ENCODE peak calls at places on chromosomes 3 and 15, in six cellular contexts. Y, G, T, C, D and R are unnamed samples.

GRCh38 chr15:84661001-84661400 is 3.0 kb upstream of the NMB start:
- DNase-seq in C (no peak), D (no peak), Y (no peak), T (no peak), G (no peak), R (no peak)

GRCh38 chr3:157981819-157982218 is 124.4 kb downstream of the SHOX2 start:
- DNase-seq in Y (no peak), T (no peak), C (no peak), D (no peak), G (no peak), R (no peak)

GRCh38 chr3:120497813-120498212 is 47.0 kb upstream of the FSTL1 start:
- DNase-seq in D (no peak), T (no peak), G (peak; percentile 27), Y (no peak), C (peak; percentile 55), R (no peak)

GRCh38 chr3:61877359-61877770 is 316.0 kb downstream of the PTPRG start:
- DNase-seq in G (no peak), T (no peak), Y (no peak), C (peak; percentile 26), D (no peak), R (peak; percentile 23)

GRCh38 chr15:38029741-38030140 is 95.3 kb downstream of the TMCO5A start:
- DNase-seq in G (peak; percentile 86), C (peak; percentile 54), D (no peak), Y (no peak), T (no peak), R (no peak)

GRCh38 chr3:36993326-36994283 is at the start of gene MLH1:
- DNase-seq in G (peak; percentile 100), Y (peak; percentile 100), T (peak; percentile 95), D (peak; percentile 100), C (peak; percentile 100), R (peak; percentile 100)

GRCh38 chr15:64284037-64284436 is 71.9 kb downstream of the CSNK1G1 start:
- DNase-seq in D (no peak), Y (no peak), C (peak; percentile 69), G (peak; percentile 68), T (no peak), R (peak; percentile 14)

GRCh38 chr3:61134532-61134931 is 116.7 kb downstream of the FHIT start:
- DNase-seq in T (no peak), G (no peak), C (no peak), Y (no peak), D (no peak), R (no peak)

GRCh38 chr15:82643992-82644391 is 3.2 kb downstream of the CPEB1 start:
- DNase-seq in D (no peak), C (no peak), T (no peak), Y (no peak), G (no peak), R (no peak)

GRCh38 chr3:102005551-102005950 is 156.2 kb downstream of the NFKBIZ start:
- DNase-seq in G (no peak), D (no peak), C (no peak), Y (no peak), T (no peak), R (no peak)

GRCh38 chr3:107025961-107026360 is 351.3 kb upstream of the CCDC54 start:
- DNase-seq in Y (no peak), G (no peak), T (no peak), D (no peak), C (no peak), R (no peak)

GRCh38 chr3:41338276-41338675 is 139.0 kb downstream of the CTNNB1 start:
- DNase-seq in Y (no peak), D (no peak), C (peak; percentile 44), T (no peak), G (peak; percentile 30), R (no peak)

GRCh38 chr3:12328132-12328915 is 39.5 kb downstream of the PPARG start:
- DNase-seq in Y (no peak), G (no peak), T (no peak), C (no peak), D (no peak), R (no peak)

GRCh38 chr3:69787436-69788168 is 48.3 kb downstream of the MITF start:
- DNase-seq in D (no peak), C (peak; percentile 75), T (no peak), G (peak; percentile 83), Y (no peak), R (peak; percentile 43)

GRCh38 chr15:100170280-100170654 is 171.5 kb downstream of the ADAMTS17 start:
- DNase-seq in Y (no peak), T (no peak), G (no peak), C (no peak), D (no peak), R (no peak)

GRCh38 chr3:17233398-17233800 is 348.6 kb downstream of the PLCL2 start:
- DNase-seq in D (no peak), T (no peak), G (peak; percentile 67), Y (no peak), C (peak; percentile 82), R (peak; percentile 20)

GRCh38 chr15:74653426-74654082 is 37.9 kb downstream of the CLK3 start:
- DNase-seq in Y (no peak), D (peak; percentile 63), G (peak; percentile 59), T (no peak), C (peak; percentile 78), R (peak; percentile 41)

GRCh38 chr15:101429191-101429590 is 60.3 kb downstream of the PCSK6 start:
- DNase-seq in T (no peak), C (no peak), D (no peak), Y (no peak), G (no peak), R (no peak)

GRCh38 chr3:156217674-156218352 is 97.4 kb downstream of the KCNAB1 start:
- DNase-seq in G (peak; percentile 36), D (no peak), Y (no peak), T (no peak), C (peak; percentile 67), R (no peak)

GRCh38 chr3:94423566-94423965 is 360.7 kb downstream of the NSUN3 start:
- DNase-seq in D (peak; percentile 23), T (no peak), G (peak; percentile 85), Y (no peak), C (peak; percentile 62), R (no peak)

GRCh38 chr3:156711113-156711512 is 36.7 kb downstream of the TIPARP start:
- DNase-seq in T (no peak), Y (no peak), G (no peak), D (no peak), C (no peak), R (no peak)

GRCh38 chr15:64464271-64465005 is 4.1 kb downstream of the ZNF609 start:
- DNase-seq in G (peak; percentile 56), D (no peak), Y (no peak), T (no peak), C (no peak), R (no peak)

GRCh38 chr3:152095472-152095871 is 173.3 kb upstream of the MBNL1 start:
- DNase-seq in G (no peak), C (no peak), Y (no peak), T (no peak), D (peak; percentile 8), R (no peak)

GRCh38 chr3:42371776-42372175 is 38.6 kb downstream of the LYZL4 start:
- DNase-seq in T (no peak), C (no peak), Y (peak; percentile 67), D (no peak), G (no peak), R (no peak)

GRCh38 chr3:30495172-30496124 is 111.0 kb upstream of the TGFBR2 start:
- DNase-seq in D (no peak), G (no peak), C (peak; percentile 39), Y (no peak), T (no peak), R (no peak)

GRCh38 chr3:23113455-23114171 is 89.5 kb upstream of the UBE2E2 start:
- DNase-seq in C (peak; percentile 92), Y (no peak), D (peak; percentile 25), T (no peak), G (peak; percentile 13), R (peak; percentile 39)

GRCh38 chr15:88179562-88179961 is 77.0 kb downstream of the NTRK3 start:
- DNase-seq in T (no peak), D (no peak), G (no peak), Y (no peak), C (no peak), R (no peak)

GRCh38 chr3:189748046-189748445 is 116.9 kb downstream of the TP63 start:
- DNase-seq in G (no peak), C (no peak), D (no peak), Y (no peak), T (no peak), R (no peak)

GRCh38 chr15:62390793-62391543 is 225.9 kb upstream of the C2CD4B start:
- DNase-seq in C (peak; percentile 60), T (peak; percentile 65), Y (no peak), D (no peak), G (peak; percentile 36), R (no peak)

GRCh38 chr3:99551520-99551919 is 86.9 kb upstream of the COL8A1 start:
- DNase-seq in C (no peak), G (no peak), T (no peak), Y (no peak), D (no peak), R (no peak)
- TF ChIP-seq CTCF in C (peak; percentile 14), G (no peak), T (no peak), Y (no peak), D (peak; percentile 6), R (peak; percentile 9)

GRCh38 chr15:77507151-77507847 is 86.6 kb downstream of the HMG20A start:
- DNase-seq in D (no peak), Y (peak; percentile 75), G (no peak), C (peak; percentile 81), T (peak; percentile 76), R (no peak)
- H3K4me3 ChIP-seq in D (no peak overlapping the region), Y (peak overlapping the region; percentile 39), G (no peak overlapping the region), C (no peak overlapping the region), T (no peak overlapping the region), R (no peak overlapping the region)

GRCh38 chr3:126474498-126475410 is 937 bp downstream of the ZXDC start:
- DNase-seq in C (peak; percentile 56), Y (peak; percentile 38), T (peak; percentile 69), D (no peak), G (peak; percentile 35), R (no peak)
- TF ChIP-seq CTCF in C (peak; percentile 6), Y (peak; percentile 25), T (no peak), D (no peak), G (no peak), R (peak; percentile 7)

GRCh38 chr15:40769310-40770146 is at the start of gene C15orf62:
- DNase-seq in T (peak; percentile 75), Y (peak; percentile 84), G (peak; percentile 31), D (no peak), C (peak; percentile 25), R (no peak)
- H3K4me3 ChIP-seq in T (no peak within 1 kb of the TSS), Y (peak within 1 kb of the TSS; percentile 58), G (no peak within 1 kb of the TSS), D (no peak within 1 kb of the TSS), C (no peak within 1 kb of the TSS), R (no peak within 1 kb of the TSS)

DNA sequence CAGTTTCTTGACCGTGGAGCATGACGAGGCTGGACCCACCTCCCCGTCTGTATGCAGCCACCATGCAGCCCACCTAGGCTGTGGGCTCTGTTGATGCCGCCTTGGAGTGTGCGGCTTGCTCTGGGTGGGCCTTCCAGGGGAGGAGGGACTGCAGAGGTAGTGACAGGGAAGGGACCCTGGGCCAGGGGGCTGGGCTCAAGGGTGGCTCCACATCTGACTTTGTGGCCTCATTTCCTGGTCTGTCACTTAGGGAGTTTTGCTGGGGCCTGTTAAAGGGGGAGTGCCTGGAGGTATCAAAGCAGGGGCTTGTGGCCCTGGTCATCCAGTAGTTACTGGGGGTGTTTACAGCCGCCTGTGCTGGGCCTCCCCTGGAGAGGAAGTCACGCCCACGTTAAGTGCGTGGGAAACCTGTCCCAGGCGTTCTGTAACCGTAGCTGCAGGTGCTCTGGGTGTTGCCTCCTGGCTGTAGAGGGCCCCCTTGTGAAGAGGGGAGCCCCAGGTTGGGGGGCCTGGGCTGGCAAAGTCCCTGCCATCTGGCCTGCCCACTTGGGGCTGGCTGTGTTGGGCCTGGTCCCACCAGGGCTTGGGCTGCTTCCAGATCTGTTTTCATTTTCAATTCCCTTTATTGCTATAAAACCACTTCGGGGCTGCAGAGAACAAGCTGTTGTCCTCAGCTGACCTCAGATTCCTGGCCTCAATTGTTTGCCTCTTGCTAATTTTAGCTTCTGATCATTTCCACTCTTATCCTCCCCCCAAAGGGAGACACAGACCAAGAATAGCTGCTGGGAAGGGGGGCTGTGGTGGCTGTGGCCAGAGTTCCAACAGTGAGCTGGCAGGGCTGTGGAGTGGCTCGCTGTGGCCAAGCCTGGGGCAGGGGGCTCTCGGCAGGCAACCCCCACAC is 26.5 kb downstream of the KLF13 start:
- DNase-seq in C (peak; percentile 78), Y (no peak), T (peak; percentile 72), D (peak; percentile 81), G (peak; percentile 82), R (peak; percentile 82)
- TF ChIP-seq CTCF in C (no peak), Y (no peak), T (no peak), D (no peak), G (no peak), R (no peak)